ENCODE peak calls at places on chromosomes 12 and 14, in five cellular contexts. E, W, D, H and C are unnamed samples.

GRCh38 chr12:94401326-94401725 is 58.3 kb downstream of the CEP83 start:
- DNase-seq in D (no peak), H (no peak), W (no peak), E (no peak), C (no peak)

GRCh38 chr12:69149262-69149661 is 90.1 kb upstream of the CPSF6 start:
- DNase-seq in W (no peak), H (no peak), E (no peak), D (no peak), C (no peak)

GRCh38 chr12:118120579-118121363 is 15.2 kb upstream of the PEBP1 start:
- DNase-seq in W (peak; percentile 52), D (peak; percentile 88), E (peak; percentile 76), H (peak; percentile 74), C (peak; percentile 74)

GRCh38 chr12:116222358-116222757 is 55.1 kb downstream of the MED13L start:
- DNase-seq in E (no peak), H (peak; percentile 62), W (no peak), D (peak; percentile 78), C (peak; percentile 85)

GRCh38 chr12:48183091-48183875 is at the start of gene CCDC184:
- DNase-seq in E (peak; percentile 85), D (peak; percentile 70), W (peak; percentile 57), H (peak; percentile 66), C (peak; percentile 65)

GRCh38 chr12:81610955-81611889 is 147.9 kb downstream of the PPFIA2 start:
- DNase-seq in W (no peak), H (no peak), E (peak; percentile 2), D (no peak), C (no peak)

GRCh38 chr14:54348923-54349615 is 47.7 kb upstream of the CDKN3 start:
- DNase-seq in D (no peak), E (no peak), W (no peak), H (peak; percentile 30), C (no peak)

GRCh38 chr14:63011609-63012008 is 33.6 kb downstream of the KCNH5 start:
- DNase-seq in E (no peak), D (no peak), H (no peak), W (no peak), C (no peak)

GRCh38 chr14:25406818-25407217 is 356.9 kb upstream of the STXBP6 start:
- DNase-seq in H (no peak), E (peak; percentile 28), D (peak; percentile 56), W (no peak), C (no peak)

GRCh38 chr12:18643673-18644072 is 94.1 kb downstream of the PLCZ1 start:
- DNase-seq in E (no peak), W (no peak), H (peak; percentile 36), D (no peak), C (no peak)

GRCh38 chr12:130401703-130402102 is 64.0 kb downstream of the PIWIL1 start:
- DNase-seq in W (no peak), E (no peak), D (no peak), H (no peak), C (no peak)

GRCh38 chr14:99524091-99524661 is 43.0 kb downstream of the CCNK start:
- DNase-seq in H (no peak), D (peak; percentile 49), W (no peak), E (no peak), C (no peak)

GRCh38 chr12:103600967-103601728 is 14.1 kb downstream of the STAB2 start:
- DNase-seq in E (no peak), H (no peak), D (no peak), W (no peak), C (no peak)

GRCh38 chr12:22518067-22518719 is 26.1 kb downstream of the C2CD5 start:
- DNase-seq in W (no peak), D (peak; percentile 32), E (no peak), H (no peak), C (peak; percentile 38)

GRCh38 chr12:98820005-98820404 is 174.9 kb downstream of the APAF1 start:
- DNase-seq in H (no peak), D (no peak), E (no peak), W (no peak), C (no peak)

GRCh38 chr14:74213907-74214803 is 25.1 kb upstream of the VSX2 start:
- DNase-seq in W (no peak), D (no peak), H (no peak), E (no peak), C (no peak)

GRCh38 chr14:67963545-67963944 is 144.0 kb downstream of the RAD51B start:
- DNase-seq in D (no peak), W (no peak), H (no peak), E (no peak), C (no peak)
- H3K4me3 ChIP-seq in D (no peak overlapping the region), W (no peak overlapping the region), H (peak overlapping the region; percentile 12), E (no peak overlapping the region), C (no peak overlapping the region)

DNA sequence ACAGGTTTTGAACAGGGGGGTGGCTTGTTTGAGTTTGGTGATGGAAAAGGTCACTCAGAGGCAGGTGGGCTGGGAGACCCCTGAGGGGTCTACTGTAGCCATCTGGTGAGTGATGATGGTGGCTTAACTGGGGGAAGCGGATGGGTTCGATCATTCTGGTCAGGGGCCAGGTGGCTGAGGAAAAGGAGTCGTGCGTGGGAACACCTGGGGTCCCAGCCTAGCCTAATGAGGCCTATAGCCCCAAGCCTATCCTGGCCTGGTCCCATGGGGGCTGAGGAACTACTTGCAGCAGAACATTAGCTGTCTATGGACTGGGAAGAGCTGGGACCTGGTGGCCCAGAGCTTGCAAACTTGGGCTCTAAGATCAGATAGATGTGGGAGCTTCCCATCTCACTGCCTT is 158.4 kb upstream of the MYL2 start:
- DNase-seq in H (no peak), E (no peak), D (no peak), W (no peak), C (no peak)
- H3K36me3 ChIP-seq in H (no peaks in the 10 kb centered on the region), E (no peaks in the 10 kb centered on the region), D (no peaks in the 10 kb centered on the region), W (no peaks in the 10 kb centered on the region), C (no peaks in the 10 kb centered on the region)

GRCh38 chr14:91323671-91324605 is 79.4 kb upstream of the GPR68 start:
- DNase-seq in D (peak; percentile 91), E (peak; percentile 88), H (peak; percentile 88), W (peak; percentile 88), C (peak; percentile 87)
- H3K4me3 ChIP-seq in D (no peak overlapping the region), E (peak overlapping the region; percentile 53), H (peak overlapping the region; percentile 44), W (peak overlapping the region; percentile 32), C (no peak overlapping the region)

GRCh38 chr12:3201741-3202500 is 124.7 kb downstream of the TSPAN9 start:
- DNase-seq in W (no peak), H (no peak), D (no peak), E (no peak), C (no peak)
- H3K36me3 ChIP-seq in W (no peaks in the 10 kb centered on the region), H (no peaks in the 10 kb centered on the region), D (no peaks in the 10 kb centered on the region), E (no peaks in the 10 kb centered on the region), C (no peaks in the 10 kb centered on the region)